ENCODE peak calls at places on chromosomes 16 and 17, in ten cellular contexts. U is stimulated activated naive CD4-positive, alpha-beta T cell; Q is NCI-H1105 treated with DMSO at 0.1 percent for 48 hours; G is naive thymus-derived CD8-positive, alpha-beta T cell; F is GM12892; P is amygdala; T is GDM1; S is NCI-H187; R is NCI-H2081; C is HEK293T. O is an unnamed sample.

GRCh38 chr17:82098939-82099765 is 1.1 kb upstream of the FASN start:
- DNase-seq in U (peak; percentile 63), G (no peak), C (no peak), Q (no peak), T (no peak), P (no peak), R (peak; percentile 56), S (no peak), F (no peak), O (no peak)

GRCh38 chr17:58187063-58187462 is 5.5 kb upstream of the EPX start:
- DNase-seq in C (no peak), U (no peak), P (no peak), T (no peak), Q (no peak), R (no peak), S (no peak), F (no peak), G (no peak), O (no peak)

GRCh38 chr17:6489016-6489550 is 44.8 kb downstream of the PIMREG start:
- DNase-seq in R (no peak), F (no peak), C (no peak), U (no peak), T (no peak), G (no peak), S (no peak), Q (no peak), P (no peak), O (no peak)

GRCh38 chr16:21001262-21001661 is 100.7 kb downstream of the LYRM1 start:
- DNase-seq in C (peak; percentile 36), G (no peak), F (no peak), U (no peak), S (no peak), Q (peak; percentile 1), R (no peak), P (no peak), T (peak; percentile 11), O (no peak)

GRCh38 chr17:31595666-31596381 is 204.3 kb downstream of the RAB11FIP4 start:
- DNase-seq in S (no peak), G (no peak), P (no peak), Q (no peak), F (no peak), R (no peak), C (no peak), U (no peak), T (no peak), O (no peak)

GRCh38 chr16:56847173-56847948 is 17.6 kb upstream of the SLC12A3 start:
- DNase-seq in S (no peak), U (peak; percentile 16), P (no peak), Q (no peak), F (no peak), R (no peak), G (no peak), C (no peak), T (no peak), O (no peak)

GRCh38 chr17:80724723-80725388 is 180.2 kb downstream of the RPTOR start:
- DNase-seq in R (no peak), S (no peak), P (no peak), Q (no peak), C (no peak), G (no peak), F (no peak), U (no peak), T (no peak), O (no peak)

GRCh38 chr17:61409301-61410099 is 9.9 kb downstream of the TBX2 start:
- DNase-seq in R (peak; percentile 64), U (peak; percentile 36), P (no peak), G (no peak), C (peak; percentile 47), T (peak; percentile 46), Q (peak; percentile 55), F (peak; percentile 56), S (no peak), O (peak; percentile 80)

GRCh38 chr17:52170963-52171572 is 12.6 kb upstream of the CA10 start:
- DNase-seq in F (no peak), P (no peak), R (peak; percentile 54), T (no peak), Q (peak; percentile 14), U (no peak), G (no peak), C (peak; percentile 21), S (no peak), O (peak; percentile 54)

GRCh38 chr16:78800535-78800934 is 701.1 kb downstream of the WWOX start:
- DNase-seq in P (no peak), U (no peak), Q (no peak), R (no peak), G (no peak), F (no peak), C (no peak), T (no peak), S (no peak), O (no peak)

GRCh38 chr17:38867179-38867994 is 2.5 kb upstream of the LASP1 start:
- DNase-seq in S (peak; percentile 93), R (peak; percentile 81), G (peak; percentile 63), P (peak; percentile 45), F (no peak), U (peak; percentile 85), C (no peak), T (peak; percentile 37), Q (peak; percentile 87), O (peak; percentile 90)

GRCh38 chr17:12765544-12765943 is 23.8 kb upstream of the ARHGAP44 start:
- DNase-seq in T (no peak), R (no peak), G (no peak), S (no peak), P (peak; percentile 10), Q (no peak), F (no peak), U (no peak), C (no peak), O (no peak)

GRCh38 chr16:6335072-6335471 is 997.6 kb upstream of the RBFOX1 start:
- DNase-seq in R (no peak), U (no peak), P (no peak), F (no peak), C (peak; percentile 38), G (no peak), Q (no peak), T (no peak), S (no peak), O (peak; percentile 52)

GRCh38 chr16:69928856-69929400 is 22.2 kb upstream of the CLEC18A start:
- DNase-seq in Q (no peak), F (no peak), R (no peak), C (no peak), U (no peak), G (no peak), S (no peak), P (no peak), T (no peak), O (no peak)

GRCh38 chr17:1929896-1930750 is 95.0 kb downstream of the RTN4RL1 start:
- DNase-seq in S (no peak), C (no peak), F (no peak), G (no peak), Q (no peak), U (no peak), R (no peak), P (no peak), T (no peak), O (no peak)

GRCh38 chr17:60043846-60044245 is 34.9 kb downstream of the HEATR6 start:
- DNase-seq in R (no peak), P (no peak), T (no peak), U (no peak), S (no peak), G (no peak), C (no peak), Q (no peak), F (no peak), O (no peak)

GRCh38 chr16:75593825-75594820 is 27.9 kb downstream of the GABARAPL2 start:
- DNase-seq in F (no peak), S (no peak), T (no peak), C (no peak), R (peak; percentile 17), G (no peak), P (no peak), Q (no peak), U (no peak), O (no peak)

GRCh38 chr17:21250719-21251305 is 2.4 kb downstream of the NATD1 start:
- DNase-seq in S (no peak), P (no peak), U (no peak), T (no peak), R (no peak), Q (no peak), F (no peak), G (no peak), C (no peak), O (no peak)

GRCh38 chr17:19013806-19014627 is 9.5 kb upstream of the FAM83G start:
- DNase-seq in R (no peak), P (no peak), T (no peak), F (no peak), S (no peak), Q (no peak), U (no peak), C (no peak), G (no peak), O (no peak)

GRCh38 chr17:39306028-39306427 is 80.3 kb upstream of the STAC2 start:
- DNase-seq in G (no peak), C (no peak), U (no peak), R (no peak), T (no peak), Q (no peak), P (no peak), F (no peak), S (no peak), O (peak; percentile 56)

GRCh38 chr17:42409467-42410351 is 13.3 kb downstream of the CAVIN1 start:
- DNase-seq in S (no peak), F (no peak), P (peak; percentile 17), R (no peak), U (no peak), Q (no peak), T (no peak), C (no peak), G (no peak), O (no peak)

GRCh38 chr17:75517277-75517865 is 1.0 kb downstream of the TSEN54 start:
- DNase-seq in R (no peak), T (no peak), C (no peak), Q (no peak), U (peak; percentile 32), G (no peak), S (no peak), F (no peak), P (no peak), O (no peak)

GRCh38 chr17:61070649-61071048 is 329.0 kb upstream of the TBX2 start:
- DNase-seq in P (no peak), T (no peak), R (no peak), C (no peak), F (no peak), S (no peak), G (no peak), U (no peak), Q (no peak), O (no peak)

GRCh38 chr16:4696172-4696904 is 3.0 kb downstream of the NUDT16L1 start:
- DNase-seq in U (no peak), P (no peak), S (no peak), Q (no peak), R (no peak), T (no peak), C (no peak), F (no peak), G (no peak), O (no peak)

GRCh38 chr16:81003610-81004460 is 2.9 kb downstream of the CMC2 start:
- DNase-seq in P (no peak), U (peak; percentile 1), C (no peak), S (no peak), T (no peak), G (no peak), F (no peak), R (no peak), Q (no peak), O (no peak)

GRCh38 chr16:6836771-6837170 is 495.9 kb upstream of the RBFOX1 start:
- DNase-seq in F (no peak), G (no peak), P (no peak), Q (no peak), C (no peak), R (no peak), U (no peak), T (no peak), S (no peak), O (no peak)

GRCh38 chr16:69048328-69049120 is 56.9 kb upstream of the HAS3 start:
- DNase-seq in F (no peak), S (no peak), C (no peak), U (no peak), Q (no peak), P (no peak), T (no peak), R (no peak), G (no peak), O (no peak)

GRCh38 chr17:20279631-20280030 is 187.7 kb downstream of the LGALS9B start:
- DNase-seq in S (no peak), Q (no peak), C (no peak), R (no peak), G (no peak), P (no peak), F (no peak), U (no peak), T (no peak), O (no peak)

O was measured in ecto neural progenitor cell.